ENCODE peak calls at places on chromosomes 16 and 17, in nine cellular contexts. G, U, Q, E, F, I, S, P and O are unnamed samples.

GRCh38 chr16:69654280-69654931 is 72.0 kb downstream of the NQO1 start:
- DNase-seq in E (no peak), Q (no peak), U (no peak), I (no peak), P (no peak), G (no peak), S (no peak), F (no peak), O (no peak)

GRCh38 chr16:55661842-55662479 is 6.2 kb downstream of the SLC6A2 start:
- DNase-seq in U (no peak), F (no peak), Q (no peak), S (no peak), G (no peak), P (no peak), I (no peak), E (no peak), O (no peak)

GRCh38 chr16:79848739-79849518 is 248.4 kb upstream of the MAF start:
- DNase-seq in F (no peak), Q (no peak), U (no peak), S (no peak), E (no peak), I (no peak), G (no peak), P (peak; percentile 68), O (peak; percentile 7)

GRCh38 chr16:89013111-89013510 is 36.1 kb upstream of the CBFA2T3 start:
- DNase-seq in Q (no peak), F (no peak), U (no peak), E (peak; percentile 27), S (peak; percentile 15), I (no peak), G (peak; percentile 24), P (peak; percentile 26), O (no peak)

GRCh38 chr17:2805961-2806360 is 9.7 kb downstream of the RAP1GAP2 start:
- DNase-seq in Q (no peak), G (no peak), I (no peak), S (no peak), E (no peak), U (no peak), F (no peak), P (no peak), O (no peak)

GRCh38 chr17:63096426-63096825 is 130.4 kb downstream of the TANC2 start:
- DNase-seq in S (no peak), P (no peak), Q (no peak), G (no peak), U (no peak), E (no peak), I (no peak), F (no peak), O (no peak)

GRCh38 chr17:74404802-74405201 is 27.1 kb upstream of the GPRC5C start:
- DNase-seq in E (no peak), F (no peak), P (no peak), Q (no peak), G (no peak), I (no peak), S (no peak), U (no peak), O (no peak)

GRCh38 chr16:11390573-11391495 is 45.6 kb downstream of the RMI2 start:
- DNase-seq in I (no peak), U (no peak), S (no peak), F (no peak), Q (no peak), E (no peak), G (no peak), P (peak; percentile 41), O (peak; percentile 70)

GRCh38 chr17:2723997-2724782 is 12.6 kb upstream of the CLUH start:
- DNase-seq in Q (no peak), U (no peak), S (no peak), P (no peak), E (no peak), I (peak; percentile 48), F (no peak), G (no peak), O (peak; percentile 51)

GRCh38 chr16:29989111-29989858 is 6.1 kb downstream of the HIRIP3 start:
- DNase-seq in I (no peak), F (no peak), S (peak; percentile 35), E (peak; percentile 80), G (no peak), P (peak; percentile 35), U (no peak), Q (no peak), O (no peak)

GRCh38 chr16:29992371-29992967 is 2.9 kb downstream of the HIRIP3 start:
- DNase-seq in E (no peak), G (no peak), F (no peak), Q (no peak), P (no peak), S (peak; percentile 21), U (no peak), I (no peak), O (no peak)

GRCh38 chr16:29991571-29991904 is 3.9 kb downstream of the HIRIP3 start:
- DNase-seq in E (no peak), S (peak; percentile 34), G (no peak), P (no peak), Q (no peak), U (no peak), F (no peak), I (no peak), O (no peak)

GRCh38 chr16:29990033-29990432 is 5.4 kb downstream of the HIRIP3 start:
- DNase-seq in I (no peak), G (no peak), F (no peak), S (no peak), P (no peak), Q (no peak), U (no peak), E (no peak), O (no peak)

DNA sequence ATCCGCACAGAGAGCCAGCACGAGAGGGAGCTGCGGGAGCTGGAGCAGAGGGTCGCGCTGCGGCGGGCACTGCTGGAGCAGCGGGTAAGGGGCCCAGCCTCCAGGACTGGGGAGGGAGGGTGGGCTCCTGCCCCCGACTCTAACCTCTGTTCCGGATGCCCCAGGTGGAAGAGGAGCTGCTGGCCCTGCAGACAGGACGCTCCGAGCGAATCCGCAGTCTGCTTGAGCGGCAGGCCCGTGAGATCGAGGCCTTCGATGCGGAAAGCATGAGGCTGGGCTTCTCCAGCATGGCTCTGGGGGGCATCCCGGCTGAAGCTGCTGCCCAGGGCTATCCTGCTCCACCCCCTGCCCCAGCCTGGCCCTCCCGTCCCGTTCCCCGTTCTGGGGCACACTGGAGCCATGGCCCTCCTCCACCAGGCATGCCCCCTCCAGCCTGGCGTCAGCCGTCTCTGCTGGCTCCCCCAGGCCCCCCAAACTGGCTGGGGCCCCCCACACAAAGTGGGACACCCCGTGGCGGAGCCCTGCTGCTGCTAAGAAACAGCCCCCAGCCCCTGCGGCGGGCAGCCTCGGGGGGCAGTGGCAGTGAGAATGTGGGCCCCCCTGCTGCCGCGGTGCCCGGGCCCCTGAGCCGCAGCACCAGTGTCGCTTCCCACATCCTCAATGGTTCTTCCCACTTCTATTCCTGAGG is 4.4 kb downstream of the HIRIP3 start:
- DNase-seq in U (no peak), S (peak; percentile 43), Q (no peak), G (no peak), I (no peak), F (no peak), P (no peak), E (no peak), O (no peak)
- TF ChIP-seq CTCF in U (no peak), S (no peak), Q (no peak), G (no peak), I (no peak), F (no peak), P (no peak), E (no peak), O (no peak)

GRCh38 chr16:86091976-86092375 is 193.0 kb downstream of the IRF8 start:
- DNase-seq in E (peak; percentile 16), F (no peak), I (no peak), G (peak; percentile 6), U (no peak), Q (no peak), S (peak; percentile 22), P (peak; percentile 15), O (no peak)

GRCh38 chr16:86095131-86095752 is 196.3 kb downstream of the IRF8 start:
- DNase-seq in G (peak; percentile 24), I (no peak), E (peak; percentile 23), S (peak; percentile 17), U (no peak), F (no peak), P (peak; percentile 32), Q (no peak), O (no peak)

GRCh38 chr16:86095906-86096485 is 197.0 kb downstream of the IRF8 start:
- DNase-seq in I (no peak), F (no peak), G (peak; percentile 17), S (peak; percentile 24), P (peak; percentile 49), E (peak; percentile 40), U (no peak), Q (no peak), O (no peak)

GRCh38 chr16:86092586-86093480 is 193.9 kb downstream of the IRF8 start:
- DNase-seq in G (peak; percentile 20), Q (no peak), P (peak; percentile 48), I (no peak), F (no peak), U (no peak), E (peak; percentile 61), S (peak; percentile 27), O (no peak)

GRCh38 chr16:86093801-86094750 is 195.1 kb downstream of the IRF8 start:
- DNase-seq in E (peak; percentile 55), Q (no peak), U (no peak), F (no peak), S (peak; percentile 45), I (no peak), G (peak; percentile 23), P (peak; percentile 52), O (no peak)
- TF ChIP-seq CTCF in E (peak; percentile 5), Q (no peak), U (no peak), F (no peak), S (no peak), I (no peak), G (no peak), P (no peak), O (no peak)

DNA sequence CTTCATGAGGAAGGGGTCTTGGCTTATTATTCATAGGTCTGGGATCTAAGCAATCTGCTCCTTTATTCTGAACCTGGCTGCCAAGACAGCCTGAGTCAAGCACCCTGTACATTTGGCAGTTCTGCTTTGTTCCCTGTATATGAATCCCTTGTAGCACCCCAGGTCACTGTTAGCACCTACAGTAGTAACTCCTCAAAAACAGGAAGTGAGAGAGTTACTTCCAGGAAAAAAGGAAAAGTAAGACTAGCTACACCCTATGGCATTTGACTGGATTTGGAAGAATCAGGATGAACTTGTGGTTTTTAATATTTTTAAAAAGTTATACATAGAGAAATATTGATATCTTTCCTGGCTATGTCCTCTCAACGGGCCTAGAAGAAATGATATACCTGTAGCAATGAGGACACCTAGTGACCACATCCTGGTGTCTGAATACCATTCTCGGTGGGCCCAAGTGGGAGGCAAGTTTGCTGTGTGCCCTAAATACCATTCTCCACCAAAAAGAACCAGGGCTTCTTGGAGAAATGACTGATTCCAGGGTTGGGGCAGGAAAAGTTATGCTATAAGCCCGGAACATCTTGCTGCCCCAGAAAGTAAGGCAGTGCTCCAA is 9.9 kb downstream of the ANKRD40 start:
- DNase-seq in Q (no peak), G (no peak), F (no peak), P (no peak), S (no peak), U (no peak), E (no peak), I (no peak), O (no peak)
- TF ChIP-seq CTCF in Q (no peak), G (peak; percentile 6), F (no peak), P (no peak), S (peak; percentile 34), U (no peak), E (no peak), I (no peak), O (no peak)

DNA sequence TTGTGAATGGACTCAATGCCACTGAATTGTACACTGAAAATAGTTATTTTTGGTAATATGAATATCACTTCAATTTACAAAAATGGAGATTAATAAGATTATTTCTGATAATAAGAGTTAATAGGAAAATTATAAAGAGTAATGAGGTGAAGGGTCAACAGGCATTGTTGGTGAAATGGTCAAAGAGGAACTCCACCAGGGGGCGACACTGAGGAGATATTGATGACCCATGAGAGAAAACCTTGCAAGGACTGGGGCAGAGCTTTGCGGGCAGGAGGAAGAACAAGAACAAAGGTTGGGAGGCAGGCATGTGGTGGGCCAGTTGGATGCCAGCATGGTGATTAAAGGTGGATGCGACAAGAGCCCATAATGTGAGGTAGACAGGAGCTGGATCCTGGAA is 74.0 kb upstream of the XYLT1 start:
- DNase-seq in G (no peak), F (no peak), S (no peak), Q (peak; percentile 22), E (no peak), P (no peak), I (no peak), U (no peak), O (no peak)
- TF ChIP-seq CTCF in G (no peak), F (no peak), S (peak; percentile 22), Q (no peak), E (peak; percentile 19), P (no peak), I (no peak), U (no peak), O (peak; percentile 16)